ENCODE peak calls at places on chromosomes 16 and 17, in nine cellular contexts. One of them, this sample, is unnamed.
A peak's percentile ranks its signal among the peaks of the same experiment; 100 is the strongest.

GRCh38 chr16:58299757-58300349 is 5.0 kb upstream of the PRSS54 start:
- DNase-seq in A549: peak; percentile 12
- DNase-seq in fibroblast of pulmonary artery: peak; percentile 29
- DNase-seq in AG09309: no peak
- DNase-seq in ascending aorta: no peak
- DNase-seq in CD8-positive, alpha-beta T cell: no peak
- DNase-seq in astrocyte of the cerebellum: no peak
- DNase-seq in pancreas: no peak
- DNase-seq in kidney epithelial cell: no peak
- DNase-seq in this sample: no peak

GRCh38 chr17:47704116-47704515 is 10.2 kb downstream of the TBKBP1 start:
- DNase-seq in A549: no peak
- DNase-seq in fibroblast of pulmonary artery: no peak
- DNase-seq in AG09309: no peak
- DNase-seq in ascending aorta: no peak
- DNase-seq in CD8-positive, alpha-beta T cell: no peak
- DNase-seq in astrocyte of the cerebellum: no peak
- DNase-seq in pancreas: peak; percentile 7
- DNase-seq in kidney epithelial cell: no peak
- DNase-seq in this sample: no peak

GRCh38 chr17:42399948-42400843 is 12.0 kb upstream of the STAT3 start:
- DNase-seq in A549: no peak
- DNase-seq in fibroblast of pulmonary artery: no peak
- DNase-seq in AG09309: no peak
- DNase-seq in ascending aorta: no peak
- DNase-seq in CD8-positive, alpha-beta T cell: no peak
- DNase-seq in astrocyte of the cerebellum: no peak
- DNase-seq in pancreas: no peak
- DNase-seq in kidney epithelial cell: no peak
- DNase-seq in this sample: no peak

GRCh38 chr16:57276596-57276995 is 7.9 kb downstream of the PLLP start:
- DNase-seq in A549: no peak
- DNase-seq in fibroblast of pulmonary artery: peak; percentile 65
- DNase-seq in AG09309: no peak
- DNase-seq in ascending aorta: no peak
- DNase-seq in CD8-positive, alpha-beta T cell: no peak
- DNase-seq in astrocyte of the cerebellum: no peak
- DNase-seq in pancreas: no peak
- DNase-seq in kidney epithelial cell: no peak
- DNase-seq in this sample: no peak

GRCh38 chr16:90084215-90084614 is 7.1 kb upstream of the PRDM7 start:
- DNase-seq in A549: no peak
- DNase-seq in fibroblast of pulmonary artery: no peak
- DNase-seq in AG09309: no peak
- DNase-seq in ascending aorta: no peak
- DNase-seq in CD8-positive, alpha-beta T cell: no peak
- DNase-seq in astrocyte of the cerebellum: no peak
- DNase-seq in pancreas: no peak
- DNase-seq in kidney epithelial cell: no peak
- DNase-seq in this sample: no peak

GRCh38 chr17:37090941-37091340 is 142.2 kb downstream of the AATF start:
- DNase-seq in A549: no peak
- DNase-seq in fibroblast of pulmonary artery: no peak
- DNase-seq in AG09309: no peak
- DNase-seq in ascending aorta: no peak
- DNase-seq in CD8-positive, alpha-beta T cell: no peak
- DNase-seq in astrocyte of the cerebellum: no peak
- DNase-seq in pancreas: no peak
- DNase-seq in kidney epithelial cell: no peak
- DNase-seq in this sample: no peak

GRCh38 chr17:83132251-83133081 is 53.1 kb downstream of the METRNL start:
- DNase-seq in A549: no peak
- DNase-seq in fibroblast of pulmonary artery: no peak
- DNase-seq in AG09309: no peak
- DNase-seq in ascending aorta: peak; percentile 8
- DNase-seq in CD8-positive, alpha-beta T cell: no peak
- DNase-seq in astrocyte of the cerebellum: no peak
- DNase-seq in pancreas: no peak
- DNase-seq in kidney epithelial cell: no peak
- DNase-seq in this sample: no peak

GRCh38 chr17:70357196-70357595 is 187.9 kb downstream of the KCNJ2 start:
- DNase-seq in A549: no peak
- DNase-seq in fibroblast of pulmonary artery: no peak
- DNase-seq in AG09309: no peak
- DNase-seq in ascending aorta: no peak
- DNase-seq in CD8-positive, alpha-beta T cell: no peak
- DNase-seq in astrocyte of the cerebellum: peak; percentile 42
- DNase-seq in pancreas: no peak
- DNase-seq in kidney epithelial cell: no peak
- DNase-seq in this sample: no peak

GRCh38 chr17:38874505-38875419 is 4.9 kb downstream of the LASP1 start:
- DNase-seq in A549: no peak
- DNase-seq in fibroblast of pulmonary artery: no peak
- DNase-seq in AG09309: no peak
- DNase-seq in ascending aorta: no peak
- DNase-seq in CD8-positive, alpha-beta T cell: no peak
- DNase-seq in astrocyte of the cerebellum: no peak
- DNase-seq in pancreas: peak; percentile 71
- DNase-seq in kidney epithelial cell: no peak
- DNase-seq in this sample: no peak

GRCh38 chr16:79560923-79561322 is 39.6 kb downstream of the MAF start:
- DNase-seq in A549: no peak
- DNase-seq in fibroblast of pulmonary artery: no peak
- DNase-seq in AG09309: no peak
- DNase-seq in ascending aorta: no peak
- DNase-seq in CD8-positive, alpha-beta T cell: no peak
- DNase-seq in astrocyte of the cerebellum: no peak
- DNase-seq in pancreas: no peak
- DNase-seq in kidney epithelial cell: no peak
- DNase-seq in this sample: no peak

GRCh38 chr17:59842901-59843652 is 49.7 kb downstream of the TUBD1 start:
- DNase-seq in A549: peak; percentile 98
- DNase-seq in fibroblast of pulmonary artery: peak; percentile 98
- DNase-seq in AG09309: peak; percentile 99
- DNase-seq in ascending aorta: no peak
- DNase-seq in CD8-positive, alpha-beta T cell: no peak
- DNase-seq in astrocyte of the cerebellum: peak; percentile 98
- DNase-seq in pancreas: peak; percentile 44
- DNase-seq in kidney epithelial cell: peak; percentile 94
- DNase-seq in this sample: peak; percentile 99

GRCh38 chr16:49464877-49465504 is 91.4 kb downstream of the C16orf78 start:
- DNase-seq in A549: no peak
- DNase-seq in fibroblast of pulmonary artery: no peak
- DNase-seq in AG09309: no peak
- DNase-seq in ascending aorta: no peak
- DNase-seq in CD8-positive, alpha-beta T cell: no peak
- DNase-seq in astrocyte of the cerebellum: no peak
- DNase-seq in pancreas: no peak
- DNase-seq in kidney epithelial cell: no peak
- DNase-seq in this sample: no peak

GRCh38 chr17:54983260-54983659 is 14.7 kb downstream of the STXBP4 start:
- DNase-seq in A549: no peak
- DNase-seq in fibroblast of pulmonary artery: no peak
- DNase-seq in AG09309: no peak
- DNase-seq in ascending aorta: no peak
- DNase-seq in CD8-positive, alpha-beta T cell: no peak
- DNase-seq in astrocyte of the cerebellum: no peak
- DNase-seq in pancreas: no peak
- DNase-seq in kidney epithelial cell: no peak
- DNase-seq in this sample: no peak

GRCh38 chr16:57304169-57305061 is 19.9 kb upstream of the PLLP start:
- DNase-seq in A549: peak; percentile 90
- DNase-seq in fibroblast of pulmonary artery: peak; percentile 83
- DNase-seq in AG09309: peak; percentile 28
- DNase-seq in ascending aorta: peak; percentile 72
- DNase-seq in CD8-positive, alpha-beta T cell: no peak
- DNase-seq in astrocyte of the cerebellum: peak; percentile 57
- DNase-seq in pancreas: no peak
- DNase-seq in kidney epithelial cell: peak; percentile 93
- DNase-seq in this sample: peak; percentile 96

GRCh38 chr17:9055281-9055680 is 34.0 kb downstream of the NTN1 start:
- DNase-seq in A549: no peak
- DNase-seq in fibroblast of pulmonary artery: no peak
- DNase-seq in AG09309: no peak
- DNase-seq in ascending aorta: no peak
- DNase-seq in CD8-positive, alpha-beta T cell: no peak
- DNase-seq in astrocyte of the cerebellum: no peak
- DNase-seq in pancreas: no peak
- DNase-seq in kidney epithelial cell: no peak
- DNase-seq in this sample: no peak

GRCh38 chr17:76588182-76588581 is 2.5 kb upstream of the ST6GALNAC2 start:
- DNase-seq in A549: no peak
- DNase-seq in fibroblast of pulmonary artery: no peak
- DNase-seq in AG09309: no peak
- DNase-seq in ascending aorta: no peak
- DNase-seq in CD8-positive, alpha-beta T cell: no peak
- DNase-seq in astrocyte of the cerebellum: no peak
- DNase-seq in pancreas: no peak
- DNase-seq in kidney epithelial cell: no peak
- DNase-seq in this sample: no peak
- TF ChIP-seq CTCF in A549: no peak
- TF ChIP-seq CTCF in fibroblast of pulmonary artery: no peak
- TF ChIP-seq CTCF in AG09309: no peak
- TF ChIP-seq CTCF in ascending aorta: no peak
- TF ChIP-seq CTCF in CD8-positive, alpha-beta T cell: no peak
- TF ChIP-seq CTCF in astrocyte of the cerebellum: no peak
- TF ChIP-seq CTCF in pancreas: no peak
- TF ChIP-seq CTCF in kidney epithelial cell: no peak
- TF ChIP-seq CTCF in this sample: no peak

DNA sequence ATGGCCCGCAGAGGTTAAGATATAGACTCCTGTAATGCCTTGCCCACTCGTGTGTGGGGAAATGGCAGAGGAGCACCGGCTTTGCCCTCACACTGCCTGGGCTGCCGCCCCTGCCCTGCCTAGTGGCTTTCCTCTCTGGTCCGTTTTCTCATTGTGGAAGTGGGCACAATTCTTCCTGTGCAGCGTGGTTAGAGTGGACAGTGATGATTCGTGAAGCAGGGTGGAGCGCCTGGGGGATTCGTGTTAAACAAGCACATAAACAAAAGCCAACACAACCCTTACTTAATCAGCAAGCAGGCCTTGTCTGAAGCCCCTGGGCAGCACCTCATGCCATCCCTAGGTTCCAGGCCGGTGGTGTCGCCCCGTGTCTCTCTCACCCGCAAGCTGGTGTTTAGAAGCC is 269.7 kb downstream of the SEC14L1 start:
- DNase-seq in A549: no peak
- DNase-seq in fibroblast of pulmonary artery: no peak
- DNase-seq in AG09309: no peak
- DNase-seq in ascending aorta: no peak
- DNase-seq in CD8-positive, alpha-beta T cell: no peak
- DNase-seq in astrocyte of the cerebellum: no peak
- DNase-seq in pancreas: no peak
- DNase-seq in kidney epithelial cell: no peak
- DNase-seq in this sample: no peak
- H3K4me3 ChIP-seq in A549: no peak overlapping the region
- H3K4me3 ChIP-seq in fibroblast of pulmonary artery: no peak overlapping the region
- H3K4me3 ChIP-seq in AG09309: no peak overlapping the region
- H3K4me3 ChIP-seq in ascending aorta: no peak overlapping the region
- H3K4me3 ChIP-seq in CD8-positive, alpha-beta T cell: no peak overlapping the region
- H3K4me3 ChIP-seq in astrocyte of the cerebellum: no peak overlapping the region
- H3K4me3 ChIP-seq in pancreas: no peak overlapping the region
- H3K4me3 ChIP-seq in kidney epithelial cell: no peak overlapping the region
- H3K4me3 ChIP-seq in this sample: no peak overlapping the region

GRCh38 chr17:35242158-35242804 is 591 bp upstream of the SLFN5 start:
- DNase-seq in A549: peak; percentile 69
- DNase-seq in fibroblast of pulmonary artery: peak; percentile 39
- DNase-seq in AG09309: no peak
- DNase-seq in ascending aorta: peak; percentile 40
- DNase-seq in CD8-positive, alpha-beta T cell: peak; percentile 70
- DNase-seq in astrocyte of the cerebellum: no peak
- DNase-seq in pancreas: peak; percentile 84
- DNase-seq in kidney epithelial cell: no peak
- DNase-seq in this sample: peak; percentile 16
- TF ChIP-seq CTCF in A549: no peak
- TF ChIP-seq CTCF in fibroblast of pulmonary artery: peak; percentile 14
- TF ChIP-seq CTCF in AG09309: peak; percentile 17
- TF ChIP-seq CTCF in ascending aorta: peak; percentile 24
- TF ChIP-seq CTCF in CD8-positive, alpha-beta T cell: peak; percentile 70
- TF ChIP-seq CTCF in astrocyte of the cerebellum: peak; percentile 26
- TF ChIP-seq CTCF in pancreas: peak; percentile 38
- TF ChIP-seq CTCF in kidney epithelial cell: peak; percentile 34
- TF ChIP-seq CTCF in this sample: peak; percentile 38

GRCh38 chr17:2331303-2331702 is 5.0 kb downstream of the TSR1 start:
- DNase-seq in A549: peak; percentile 36
- DNase-seq in fibroblast of pulmonary artery: no peak
- DNase-seq in AG09309: no peak
- DNase-seq in ascending aorta: no peak
- DNase-seq in CD8-positive, alpha-beta T cell: no peak
- DNase-seq in astrocyte of the cerebellum: no peak
- DNase-seq in pancreas: no peak
- DNase-seq in kidney epithelial cell: no peak
- DNase-seq in this sample: no peak

GRCh38 chr17:2335726-2336214 is 487 bp downstream of the TSR1 start:
- DNase-seq in A549: no peak
- DNase-seq in fibroblast of pulmonary artery: no peak
- DNase-seq in AG09309: no peak
- DNase-seq in ascending aorta: no peak
- DNase-seq in CD8-positive, alpha-beta T cell: no peak
- DNase-seq in astrocyte of the cerebellum: no peak
- DNase-seq in pancreas: peak; percentile 48
- DNase-seq in kidney epithelial cell: no peak
- DNase-seq in this sample: no peak

GRCh38 chr17:2336215-2337151 is at the start of gene TSR1:
- DNase-seq in A549: peak; percentile 94
- DNase-seq in fibroblast of pulmonary artery: peak; percentile 90
- DNase-seq in AG09309: peak; percentile 41
- DNase-seq in ascending aorta: peak; percentile 57
- DNase-seq in CD8-positive, alpha-beta T cell: peak; percentile 68
- DNase-seq in astrocyte of the cerebellum: peak; percentile 80
- DNase-seq in pancreas: peak; percentile 91
- DNase-seq in kidney epithelial cell: peak; percentile 56
- DNase-seq in this sample: peak; percentile 13

GRCh38 chr17:2337811-2338657 is 733 bp downstream of the SGSM2 start:
- DNase-seq in A549: peak; percentile 65
- DNase-seq in fibroblast of pulmonary artery: peak; percentile 54
- DNase-seq in AG09309: no peak
- DNase-seq in ascending aorta: no peak
- DNase-seq in CD8-positive, alpha-beta T cell: peak; percentile 16
- DNase-seq in astrocyte of the cerebellum: no peak
- DNase-seq in pancreas: peak; percentile 81
- DNase-seq in kidney epithelial cell: no peak
- DNase-seq in this sample: no peak

DNA sequence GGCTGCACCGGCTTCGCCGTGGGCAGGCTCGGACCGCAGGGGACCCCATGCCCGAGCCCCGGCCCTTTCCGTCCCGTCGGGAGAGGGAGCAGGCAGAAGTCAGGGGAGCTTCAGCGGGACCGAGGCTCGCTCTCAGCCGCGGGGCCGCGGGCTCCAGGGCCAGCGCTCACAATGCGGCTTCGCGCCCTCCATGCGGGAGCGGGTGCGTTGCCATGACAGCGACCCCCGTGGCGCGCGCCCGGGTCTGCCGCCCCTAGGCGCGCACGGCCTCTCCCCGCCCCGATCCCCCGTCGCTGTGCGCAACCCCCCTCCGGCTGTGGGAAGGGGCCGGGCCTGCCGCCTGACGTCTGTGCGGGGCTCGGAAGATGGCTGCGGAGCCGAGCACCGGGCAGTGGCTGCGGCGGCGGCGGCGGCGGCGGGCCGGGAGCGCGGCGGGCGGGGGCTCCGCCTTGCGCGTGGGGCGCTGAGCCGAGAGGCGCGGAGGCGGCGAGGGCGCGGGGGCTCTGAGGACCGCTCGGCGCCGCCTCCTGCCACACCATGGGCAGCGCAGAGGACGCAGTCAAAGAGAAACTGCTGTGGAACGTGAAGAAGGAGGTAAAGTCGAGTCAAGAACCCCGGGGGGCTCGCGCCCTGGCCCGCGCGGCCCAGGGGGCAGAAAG is at the start of gene SGSM2:
- DNase-seq in A549: peak; percentile 55
- DNase-seq in fibroblast of pulmonary artery: peak; percentile 45
- DNase-seq in AG09309: no peak
- DNase-seq in ascending aorta: no peak
- DNase-seq in CD8-positive, alpha-beta T cell: peak; percentile 50
- DNase-seq in astrocyte of the cerebellum: no peak
- DNase-seq in pancreas: peak; percentile 76
- DNase-seq in kidney epithelial cell: no peak
- DNase-seq in this sample: no peak
- H3K4me3 ChIP-seq in A549: peak within 1 kb of the TSS; percentile 99
- H3K4me3 ChIP-seq in fibroblast of pulmonary artery: peak within 1 kb of the TSS; percentile 95
- H3K4me3 ChIP-seq in AG09309: peak within 1 kb of the TSS; percentile 54
- H3K4me3 ChIP-seq in ascending aorta: peak within 1 kb of the TSS; percentile 98
- H3K4me3 ChIP-seq in CD8-positive, alpha-beta T cell: peak within 1 kb of the TSS; percentile 88
- H3K4me3 ChIP-seq in astrocyte of the cerebellum: peak within 1 kb of the TSS; percentile 93
- H3K4me3 ChIP-seq in pancreas: peak within 1 kb of the TSS; percentile 93
- H3K4me3 ChIP-seq in kidney epithelial cell: peak within 1 kb of the TSS; percentile 84
- H3K4me3 ChIP-seq in this sample: peak within 1 kb of the TSS; percentile 87